ENCODE peak calls at places on chromosomes 5 and 9, in six cellular contexts. One of them, this sample, is unnamed. For H3K4me1, the result is how much of the 10 kb centered on the place peaks cover.

GRCh38 chr9:97615439-97616072 is 17.6 kb downstream of the TSTD2 start:
- DNase-seq in fibroblast of lung: peak
- DNase-seq in IMR-90: peak
- DNase-seq in endodermal cell: peak
- DNase-seq in GM23248: peak
- DNase-seq in colonic mucosa: peak
- DNase-seq in this sample: peak

GRCh38 chr9:68981825-68982224 is 32.1 kb downstream of the PRKACG start:
- DNase-seq in fibroblast of lung: no peak
- DNase-seq in IMR-90: no peak
- DNase-seq in endodermal cell: no peak
- DNase-seq in GM23248: no peak
- DNase-seq in colonic mucosa: peak
- DNase-seq in this sample: no peak

GRCh38 chr5:68884893-68885292 is 208.9 kb upstream of the SLC30A5 start:
- DNase-seq in fibroblast of lung: peak
- DNase-seq in IMR-90: no peak
- DNase-seq in endodermal cell: no peak
- DNase-seq in GM23248: no peak
- DNase-seq in colonic mucosa: no peak
- DNase-seq in this sample: no peak

GRCh38 chr5:79850316-79850822 is 140.7 kb downstream of the MTX3 start:
- DNase-seq in fibroblast of lung: peak
- DNase-seq in IMR-90: no peak
- DNase-seq in endodermal cell: no peak
- DNase-seq in GM23248: peak
- DNase-seq in colonic mucosa: no peak
- DNase-seq in this sample: no peak

GRCh38 chr5:141513627-141514329 is 24.9 kb downstream of the PCDHGC5 start:
- DNase-seq in fibroblast of lung: peak
- DNase-seq in IMR-90: peak
- DNase-seq in endodermal cell: peak
- DNase-seq in GM23248: peak
- DNase-seq in colonic mucosa: peak
- DNase-seq in this sample: no peak

GRCh38 chr5:77312411-77312810 is 101.9 kb downstream of the PDE8B start:
- DNase-seq in fibroblast of lung: peak
- DNase-seq in IMR-90: peak
- DNase-seq in endodermal cell: no peak
- DNase-seq in GM23248: peak
- DNase-seq in colonic mucosa: no peak
- DNase-seq in this sample: no peak

GRCh38 chr5:180831139-180832080 is 28.8 kb upstream of the MGAT1 start:
- DNase-seq in fibroblast of lung: peak
- DNase-seq in IMR-90: peak
- DNase-seq in endodermal cell: peak
- DNase-seq in GM23248: peak
- DNase-seq in colonic mucosa: peak
- DNase-seq in this sample: no peak

GRCh38 chr5:135073771-135074345 is 39.8 kb upstream of the PITX1 start:
- DNase-seq in fibroblast of lung: peak
- DNase-seq in IMR-90: peak
- DNase-seq in endodermal cell: no peak
- DNase-seq in GM23248: peak
- DNase-seq in colonic mucosa: no peak
- DNase-seq in this sample: no peak

GRCh38 chr9:107288701-107289100 is 5.6 kb downstream of the RAD23B start:
- DNase-seq in fibroblast of lung: no peak
- DNase-seq in IMR-90: no peak
- DNase-seq in endodermal cell: no peak
- DNase-seq in GM23248: no peak
- DNase-seq in colonic mucosa: no peak
- DNase-seq in this sample: no peak

GRCh38 chr5:2207966-2208544 is 325.3 kb upstream of the IRX4 start:
- DNase-seq in fibroblast of lung: peak
- DNase-seq in IMR-90: no peak
- DNase-seq in endodermal cell: peak
- DNase-seq in GM23248: no peak
- DNase-seq in colonic mucosa: no peak
- DNase-seq in this sample: peak

GRCh38 chr5:112316006-112316405 is 103.1 kb downstream of the EPB41L4A start:
- DNase-seq in fibroblast of lung: no peak
- DNase-seq in IMR-90: no peak
- DNase-seq in endodermal cell: no peak
- DNase-seq in GM23248: no peak
- DNase-seq in colonic mucosa: no peak
- DNase-seq in this sample: no peak

GRCh38 chr9:97559111-97559514 is 57.6 kb downstream of the TMOD1 start:
- DNase-seq in fibroblast of lung: no peak
- DNase-seq in IMR-90: peak
- DNase-seq in endodermal cell: no peak
- DNase-seq in GM23248: peak
- DNase-seq in colonic mucosa: no peak
- DNase-seq in this sample: no peak

GRCh38 chr5:65418661-65419060 is 63.1 kb downstream of the ADAMTS6 start:
- DNase-seq in fibroblast of lung: peak
- DNase-seq in IMR-90: peak
- DNase-seq in endodermal cell: no peak
- DNase-seq in GM23248: peak
- DNase-seq in colonic mucosa: no peak
- DNase-seq in this sample: no peak

GRCh38 chr5:133934822-133935793 is 33.3 kb downstream of the C5orf15 start:
- DNase-seq in fibroblast of lung: no peak
- DNase-seq in IMR-90: no peak
- DNase-seq in endodermal cell: no peak
- DNase-seq in GM23248: no peak
- DNase-seq in colonic mucosa: no peak
- DNase-seq in this sample: no peak

GRCh38 chr5:61023131-61023530 is 78.1 kb downstream of the NDUFAF2 start:
- DNase-seq in fibroblast of lung: peak
- DNase-seq in IMR-90: peak
- DNase-seq in endodermal cell: no peak
- DNase-seq in GM23248: peak
- DNase-seq in colonic mucosa: no peak
- DNase-seq in this sample: no peak

GRCh38 chr5:44868541-44868940 is 59.8 kb downstream of the MRPS30 start:
- DNase-seq in fibroblast of lung: peak
- DNase-seq in IMR-90: no peak
- DNase-seq in endodermal cell: no peak
- DNase-seq in GM23248: no peak
- DNase-seq in colonic mucosa: no peak
- DNase-seq in this sample: no peak

GRCh38 chr5:123438902-123439301 is 15.7 kb upstream of the CEP120 start:
- DNase-seq in fibroblast of lung: peak
- DNase-seq in IMR-90: peak
- DNase-seq in endodermal cell: no peak
- DNase-seq in GM23248: no peak
- DNase-seq in colonic mucosa: peak
- DNase-seq in this sample: no peak

GRCh38 chr9:76835571-76836283 is 70.2 kb downstream of the PRUNE2 start:
- DNase-seq in fibroblast of lung: peak
- DNase-seq in IMR-90: peak
- DNase-seq in endodermal cell: no peak
- DNase-seq in GM23248: peak
- DNase-seq in colonic mucosa: no peak
- DNase-seq in this sample: no peak

GRCh38 chr5:140346348-140347221 is at the start of gene HBEGF:
- DNase-seq in fibroblast of lung: peak
- DNase-seq in IMR-90: peak
- DNase-seq in endodermal cell: peak
- DNase-seq in GM23248: peak
- DNase-seq in colonic mucosa: peak
- DNase-seq in this sample: peak

GRCh38 chr9:123562844-123563346 is 206.9 kb downstream of the CRB2 start:
- DNase-seq in fibroblast of lung: peak
- DNase-seq in IMR-90: peak
- DNase-seq in endodermal cell: no peak
- DNase-seq in GM23248: peak
- DNase-seq in colonic mucosa: no peak
- DNase-seq in this sample: no peak

GRCh38 chr9:112097712-112098688 is 77.1 kb downstream of the SUSD1 start:
- DNase-seq in fibroblast of lung: peak
- DNase-seq in IMR-90: peak
- DNase-seq in endodermal cell: peak
- DNase-seq in GM23248: peak
- DNase-seq in colonic mucosa: peak
- DNase-seq in this sample: peak

DNA sequence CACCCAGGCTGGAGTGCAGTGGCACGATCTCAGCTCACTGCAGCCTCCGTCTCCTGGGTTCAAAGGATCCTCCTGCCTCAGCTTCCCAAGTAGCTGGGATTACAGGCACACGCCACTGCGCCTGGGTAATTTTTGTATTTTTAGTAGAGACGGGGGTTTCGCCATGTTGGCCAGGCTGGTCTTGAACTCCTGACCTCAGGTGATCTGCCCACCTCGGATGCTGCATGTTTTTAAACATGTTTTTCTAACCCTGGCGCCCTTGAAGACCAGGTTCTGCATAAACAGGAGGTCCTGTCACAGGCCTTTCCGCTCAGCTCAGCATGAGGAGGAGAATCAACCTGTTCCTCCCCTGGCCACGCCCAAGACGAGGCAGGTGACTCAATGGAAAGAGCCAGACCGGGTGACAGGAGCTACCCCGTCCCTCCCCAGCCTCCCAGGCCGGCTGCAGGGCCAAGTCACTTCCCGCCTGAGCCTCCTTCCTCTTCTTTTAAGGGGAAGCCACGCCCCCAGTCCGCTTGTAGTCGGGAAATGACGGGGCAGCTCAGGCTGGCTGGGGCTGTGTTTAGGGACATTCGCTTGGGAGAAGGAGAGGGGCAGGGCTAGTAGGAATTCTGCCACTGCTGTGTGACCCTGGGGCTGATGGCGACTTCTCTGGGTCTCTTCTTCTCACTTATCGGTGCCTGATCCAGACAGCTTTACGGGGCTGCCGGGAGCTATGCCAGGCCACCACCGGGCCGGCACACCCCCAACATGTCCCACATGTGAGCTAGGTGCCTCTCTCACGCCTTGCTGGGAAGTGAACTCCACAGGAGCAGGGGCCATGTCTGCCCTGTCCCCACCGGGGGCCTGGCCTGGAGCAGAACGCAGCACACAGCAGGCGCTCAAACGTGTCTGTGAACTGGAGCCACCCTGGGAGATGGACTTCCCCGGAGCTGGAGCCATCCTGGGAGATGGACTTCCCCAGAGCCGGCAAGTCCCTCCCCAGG is 6.1 kb downstream of the NOTCH1 start:
- DNase-seq in fibroblast of lung: peak
- DNase-seq in IMR-90: no peak
- DNase-seq in endodermal cell: no peak
- DNase-seq in GM23248: no peak
- DNase-seq in colonic mucosa: peak
- DNase-seq in this sample: no peak
- H3K4me3 ChIP-seq in fibroblast of lung: no peak
- H3K4me3 ChIP-seq in IMR-90: no peak
- H3K4me3 ChIP-seq in endodermal cell: no peak
- H3K4me3 ChIP-seq in GM23248: no peak
- H3K4me3 ChIP-seq in colonic mucosa: peak
- H3K4me3 ChIP-seq in this sample: no peak

DNA sequence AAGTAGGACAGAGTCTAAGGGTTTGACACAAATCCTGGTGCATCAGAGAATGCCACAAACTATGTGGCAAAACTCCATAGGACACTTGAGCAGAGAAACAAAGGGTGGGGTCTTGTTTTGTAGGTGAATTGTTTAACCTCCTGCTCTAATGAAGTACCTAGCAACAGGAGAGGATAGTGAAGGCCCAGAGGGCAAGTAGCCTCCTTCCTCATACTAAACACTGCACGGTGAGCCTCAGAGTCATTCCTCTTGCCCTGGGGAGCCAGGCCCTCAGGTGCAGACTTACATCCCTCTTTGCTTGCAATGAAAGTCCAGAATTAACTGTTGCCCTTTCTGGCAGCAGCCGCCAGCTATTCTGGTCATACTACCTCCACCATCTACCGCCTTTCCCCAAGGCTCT is 166.1 kb downstream of the DROSHA start:
- DNase-seq in fibroblast of lung: no peak
- DNase-seq in IMR-90: no peak
- DNase-seq in endodermal cell: no peak
- DNase-seq in GM23248: no peak
- DNase-seq in colonic mucosa: no peak
- DNase-seq in this sample: no peak
- H3K4me1 ChIP-seq in fibroblast of lung: under half
- H3K4me1 ChIP-seq in IMR-90: under half
- H3K4me1 ChIP-seq in endodermal cell: under half
- H3K4me1 ChIP-seq in GM23248: half or more
- H3K4me1 ChIP-seq in colonic mucosa: under half
- H3K4me1 ChIP-seq in this sample: under half

DNA sequence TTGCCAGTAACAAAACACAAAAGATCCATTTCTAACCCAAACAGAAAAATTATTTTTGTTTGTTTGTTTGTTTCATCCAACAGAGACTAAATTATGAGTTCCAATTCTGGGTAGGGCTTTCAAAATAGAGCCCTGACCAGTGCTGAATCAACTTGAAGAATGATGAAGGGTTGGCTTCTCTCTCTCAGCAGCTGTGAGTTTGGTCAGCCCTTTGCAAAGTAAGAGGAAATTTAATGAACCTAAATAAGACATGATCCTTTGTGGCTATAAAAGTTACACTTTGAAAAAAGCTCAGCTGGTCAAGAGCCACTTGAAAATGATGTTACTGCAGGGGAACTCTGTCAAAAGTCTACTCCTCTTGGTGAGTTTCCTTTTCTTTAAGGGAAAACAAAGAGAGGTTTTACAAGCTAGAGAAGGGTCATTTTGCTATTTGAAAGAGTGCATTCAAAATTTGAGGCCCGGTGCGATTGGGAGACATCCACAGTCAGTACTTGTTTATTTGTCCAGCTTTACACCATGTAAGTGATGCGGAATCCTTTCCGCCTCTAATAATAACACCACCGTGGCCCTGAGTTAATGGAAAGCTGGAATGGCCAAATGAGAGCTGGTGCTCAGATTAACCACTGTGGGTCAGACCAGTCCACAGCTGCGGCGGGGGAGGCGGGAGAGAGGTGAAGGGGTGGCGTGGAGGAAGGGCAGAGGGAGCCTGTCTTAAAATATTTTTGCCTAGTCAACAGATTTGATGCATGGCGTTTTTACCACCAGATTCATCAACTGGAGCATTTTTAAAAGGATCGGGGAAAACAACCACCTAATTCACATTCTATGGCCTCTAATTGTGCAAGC is 403.9 kb downstream of the TLE4 start:
- DNase-seq in fibroblast of lung: no peak
- DNase-seq in IMR-90: no peak
- DNase-seq in endodermal cell: no peak
- DNase-seq in GM23248: no peak
- DNase-seq in colonic mucosa: no peak
- DNase-seq in this sample: no peak
- H3K9ac ChIP-seq in fibroblast of lung: no peak
- H3K9ac ChIP-seq in IMR-90: no peak
- H3K9ac ChIP-seq in endodermal cell: no peak
- H3K9ac ChIP-seq in GM23248: no peak
- H3K9ac ChIP-seq in colonic mucosa: no peak
- H3K9ac ChIP-seq in this sample: no peak

DNA sequence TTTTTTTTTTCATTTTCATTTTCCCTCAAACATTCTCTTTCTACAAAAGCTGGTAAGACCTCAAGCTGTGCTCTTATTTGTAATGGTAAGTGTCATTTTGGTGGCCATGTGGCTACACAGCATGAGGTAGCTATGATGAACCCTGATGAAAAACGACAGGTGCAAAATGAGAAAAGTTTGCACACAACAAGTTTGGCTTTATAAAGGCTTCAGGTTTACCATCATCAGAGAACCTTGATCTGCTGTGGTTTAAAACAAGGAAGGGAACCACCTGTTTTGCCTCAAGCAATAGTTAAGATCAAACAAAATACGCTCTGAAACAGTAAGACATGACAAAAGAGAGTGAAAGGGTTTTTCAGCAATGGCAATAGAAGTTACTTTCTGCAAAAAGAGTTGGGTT is 1124.6 kb upstream of the ACO1 start:
- DNase-seq in fibroblast of lung: no peak
- DNase-seq in IMR-90: no peak
- DNase-seq in endodermal cell: no peak
- DNase-seq in GM23248: no peak
- DNase-seq in colonic mucosa: no peak
- DNase-seq in this sample: no peak
- H3K4me3 ChIP-seq in fibroblast of lung: no peak
- H3K4me3 ChIP-seq in IMR-90: no peak
- H3K4me3 ChIP-seq in endodermal cell: no peak
- H3K4me3 ChIP-seq in GM23248: no peak
- H3K4me3 ChIP-seq in colonic mucosa: no peak
- H3K4me3 ChIP-seq in this sample: no peak

This sample was measured in NT2/D1.